ENCODE peak calls at places on chromosomes 4 and X, in six cellular contexts. One of them, this sample, is unnamed.

GRCh38 chrX:120213438-120214265 is 37.0 kb upstream of the ZBTB33 start:
- DNase-seq in G401: peak
- DNase-seq in uterus: peak
- DNase-seq in stimulated activated CD4-positive, alpha-beta T cell treated with anti-CD3 and anti-CD28 coated beads, Interleukin-15, amount 100 ng/mL, for 1 hour: peak
- DNase-seq in B cell: peak
- DNase-seq in GM10248: peak
- DNase-seq in this sample: peak

GRCh38 chr4:19971829-19972228 is 279.9 kb upstream of the SLIT2 start:
- DNase-seq in G401: no peak
- DNase-seq in uterus: no peak
- DNase-seq in stimulated activated CD4-positive, alpha-beta T cell treated with anti-CD3 and anti-CD28 coated beads, Interleukin-15, amount 100 ng/mL, for 1 hour: no peak
- DNase-seq in B cell: no peak
- DNase-seq in GM10248: no peak
- DNase-seq in this sample: peak

GRCh38 chr4:37453004-37453360 is 208.4 kb downstream of the NWD2 start:
- DNase-seq in G401: peak
- DNase-seq in uterus: peak
- DNase-seq in stimulated activated CD4-positive, alpha-beta T cell treated with anti-CD3 and anti-CD28 coated beads, Interleukin-15, amount 100 ng/mL, for 1 hour: no peak
- DNase-seq in B cell: peak
- DNase-seq in GM10248: peak
- DNase-seq in this sample: peak

GRCh38 chr4:69831646-69832325 is 28.2 kb downstream of the SULT1E1 start:
- DNase-seq in G401: no peak
- DNase-seq in uterus: no peak
- DNase-seq in stimulated activated CD4-positive, alpha-beta T cell treated with anti-CD3 and anti-CD28 coated beads, Interleukin-15, amount 100 ng/mL, for 1 hour: no peak
- DNase-seq in B cell: no peak
- DNase-seq in GM10248: peak
- DNase-seq in this sample: no peak

GRCh38 chrX:43239356-43239755 is 416.7 kb upstream of the MAOA start:
- DNase-seq in G401: no peak
- DNase-seq in uterus: no peak
- DNase-seq in stimulated activated CD4-positive, alpha-beta T cell treated with anti-CD3 and anti-CD28 coated beads, Interleukin-15, amount 100 ng/mL, for 1 hour: no peak
- DNase-seq in B cell: no peak
- DNase-seq in GM10248: no peak
- DNase-seq in this sample: no peak

GRCh38 chr4:121070696-121071639 is 1.4 kb downstream of the NDNF start:
- DNase-seq in G401: no peak
- DNase-seq in uterus: no peak
- DNase-seq in stimulated activated CD4-positive, alpha-beta T cell treated with anti-CD3 and anti-CD28 coated beads, Interleukin-15, amount 100 ng/mL, for 1 hour: no peak
- DNase-seq in B cell: no peak
- DNase-seq in GM10248: peak
- DNase-seq in this sample: no peak

GRCh38 chrX:154458116-154458953 is at the start of gene PLXNA3:
- DNase-seq in G401: no peak
- DNase-seq in uterus: no peak
- DNase-seq in stimulated activated CD4-positive, alpha-beta T cell treated with anti-CD3 and anti-CD28 coated beads, Interleukin-15, amount 100 ng/mL, for 1 hour: peak
- DNase-seq in B cell: peak
- DNase-seq in GM10248: peak
- DNase-seq in this sample: no peak

GRCh38 chr4:68874507-68874906 is 58.7 kb downstream of the UGT2B10 start:
- DNase-seq in G401: no peak
- DNase-seq in uterus: no peak
- DNase-seq in stimulated activated CD4-positive, alpha-beta T cell treated with anti-CD3 and anti-CD28 coated beads, Interleukin-15, amount 100 ng/mL, for 1 hour: no peak
- DNase-seq in B cell: no peak
- DNase-seq in GM10248: no peak
- DNase-seq in this sample: no peak

GRCh38 chr4:109251396-109251795 is 51.1 kb downstream of the COL25A1 start:
- DNase-seq in G401: no peak
- DNase-seq in uterus: no peak
- DNase-seq in stimulated activated CD4-positive, alpha-beta T cell treated with anti-CD3 and anti-CD28 coated beads, Interleukin-15, amount 100 ng/mL, for 1 hour: no peak
- DNase-seq in B cell: no peak
- DNase-seq in GM10248: no peak
- DNase-seq in this sample: no peak

GRCh38 chrX:111270339-111270738 is at the start of gene CAPN6:
- DNase-seq in G401: no peak
- DNase-seq in uterus: peak
- DNase-seq in stimulated activated CD4-positive, alpha-beta T cell treated with anti-CD3 and anti-CD28 coated beads, Interleukin-15, amount 100 ng/mL, for 1 hour: no peak
- DNase-seq in B cell: no peak
- DNase-seq in GM10248: no peak
- DNase-seq in this sample: peak

GRCh38 chr4:174394915-174395314 is 111.2 kb downstream of the CEP44 start:
- DNase-seq in G401: no peak
- DNase-seq in uterus: no peak
- DNase-seq in stimulated activated CD4-positive, alpha-beta T cell treated with anti-CD3 and anti-CD28 coated beads, Interleukin-15, amount 100 ng/mL, for 1 hour: no peak
- DNase-seq in B cell: no peak
- DNase-seq in GM10248: no peak
- DNase-seq in this sample: peak

GRCh38 chr4:102543030-102543505 is 41.9 kb downstream of the NFKB1 start:
- DNase-seq in G401: no peak
- DNase-seq in uterus: no peak
- DNase-seq in stimulated activated CD4-positive, alpha-beta T cell treated with anti-CD3 and anti-CD28 coated beads, Interleukin-15, amount 100 ng/mL, for 1 hour: no peak
- DNase-seq in B cell: no peak
- DNase-seq in GM10248: peak
- DNase-seq in this sample: no peak

GRCh38 chr4:7529368-7529923 is 94.7 kb upstream of the PSAPL1 start:
- DNase-seq in G401: no peak
- DNase-seq in uterus: no peak
- DNase-seq in stimulated activated CD4-positive, alpha-beta T cell treated with anti-CD3 and anti-CD28 coated beads, Interleukin-15, amount 100 ng/mL, for 1 hour: no peak
- DNase-seq in B cell: no peak
- DNase-seq in GM10248: no peak
- DNase-seq in this sample: no peak

GRCh38 chrX:108437789-108438623 is at the start of gene COL4A6:
- DNase-seq in G401: no peak
- DNase-seq in uterus: peak
- DNase-seq in stimulated activated CD4-positive, alpha-beta T cell treated with anti-CD3 and anti-CD28 coated beads, Interleukin-15, amount 100 ng/mL, for 1 hour: no peak
- DNase-seq in B cell: no peak
- DNase-seq in GM10248: no peak
- DNase-seq in this sample: no peak

GRCh38 chr4:184851200-184851541 is 25.4 kb upstream of the ACSL1 start:
- DNase-seq in G401: no peak
- DNase-seq in uterus: no peak
- DNase-seq in stimulated activated CD4-positive, alpha-beta T cell treated with anti-CD3 and anti-CD28 coated beads, Interleukin-15, amount 100 ng/mL, for 1 hour: no peak
- DNase-seq in B cell: peak
- DNase-seq in GM10248: peak
- DNase-seq in this sample: no peak

GRCh38 chrX:136064661-136065043 is 79.4 kb downstream of the SLC9A6 start:
- DNase-seq in G401: no peak
- DNase-seq in uterus: no peak
- DNase-seq in stimulated activated CD4-positive, alpha-beta T cell treated with anti-CD3 and anti-CD28 coated beads, Interleukin-15, amount 100 ng/mL, for 1 hour: no peak
- DNase-seq in B cell: no peak
- DNase-seq in GM10248: no peak
- DNase-seq in this sample: peak

GRCh38 chr4:77021614-77022089 is 54.1 kb downstream of the CCNI start:
- DNase-seq in G401: no peak
- DNase-seq in uterus: no peak
- DNase-seq in stimulated activated CD4-positive, alpha-beta T cell treated with anti-CD3 and anti-CD28 coated beads, Interleukin-15, amount 100 ng/mL, for 1 hour: no peak
- DNase-seq in B cell: no peak
- DNase-seq in GM10248: no peak
- DNase-seq in this sample: peak

GRCh38 chr4:119477412-119478053 is 151.1 kb downstream of the PDE5A start:
- DNase-seq in G401: no peak
- DNase-seq in uterus: no peak
- DNase-seq in stimulated activated CD4-positive, alpha-beta T cell treated with anti-CD3 and anti-CD28 coated beads, Interleukin-15, amount 100 ng/mL, for 1 hour: no peak
- DNase-seq in B cell: no peak
- DNase-seq in GM10248: no peak
- DNase-seq in this sample: peak

GRCh38 chr4:132071815-132072214 is 1077.3 kb upstream of the PCDH10 start:
- DNase-seq in G401: no peak
- DNase-seq in uterus: no peak
- DNase-seq in stimulated activated CD4-positive, alpha-beta T cell treated with anti-CD3 and anti-CD28 coated beads, Interleukin-15, amount 100 ng/mL, for 1 hour: no peak
- DNase-seq in B cell: no peak
- DNase-seq in GM10248: no peak
- DNase-seq in this sample: peak

GRCh38 chr4:40924096-40924792 is 174.5 kb downstream of the NSUN7 start:
- DNase-seq in G401: peak
- DNase-seq in uterus: no peak
- DNase-seq in stimulated activated CD4-positive, alpha-beta T cell treated with anti-CD3 and anti-CD28 coated beads, Interleukin-15, amount 100 ng/mL, for 1 hour: peak
- DNase-seq in B cell: peak
- DNase-seq in GM10248: peak
- DNase-seq in this sample: peak

GRCh38 chr4:125062079-125062478 is 252.7 kb upstream of the FAT4 start:
- DNase-seq in G401: no peak
- DNase-seq in uterus: no peak
- DNase-seq in stimulated activated CD4-positive, alpha-beta T cell treated with anti-CD3 and anti-CD28 coated beads, Interleukin-15, amount 100 ng/mL, for 1 hour: no peak
- DNase-seq in B cell: no peak
- DNase-seq in GM10248: no peak
- DNase-seq in this sample: no peak

GRCh38 chr4:2292679-2293108 is 30.8 kb upstream of the MXD4 start:
- DNase-seq in G401: peak
- DNase-seq in uterus: no peak
- DNase-seq in stimulated activated CD4-positive, alpha-beta T cell treated with anti-CD3 and anti-CD28 coated beads, Interleukin-15, amount 100 ng/mL, for 1 hour: no peak
- DNase-seq in B cell: no peak
- DNase-seq in GM10248: no peak
- DNase-seq in this sample: peak

GRCh38 chrX:53684415-53685192 is 1.9 kb downstream of the HUWE1 start:
- DNase-seq in G401: no peak
- DNase-seq in uterus: no peak
- DNase-seq in stimulated activated CD4-positive, alpha-beta T cell treated with anti-CD3 and anti-CD28 coated beads, Interleukin-15, amount 100 ng/mL, for 1 hour: no peak
- DNase-seq in B cell: no peak
- DNase-seq in GM10248: no peak
- DNase-seq in this sample: no peak

GRCh38 chrX:133297284-133297683 is 79.1 kb upstream of the TFDP3 start:
- DNase-seq in G401: no peak
- DNase-seq in uterus: no peak
- DNase-seq in stimulated activated CD4-positive, alpha-beta T cell treated with anti-CD3 and anti-CD28 coated beads, Interleukin-15, amount 100 ng/mL, for 1 hour: no peak
- DNase-seq in B cell: no peak
- DNase-seq in GM10248: no peak
- DNase-seq in this sample: peak

GRCh38 chr4:3291969-3292570 is 751 bp upstream of the RGS12 start:
- DNase-seq in G401: no peak
- DNase-seq in uterus: peak
- DNase-seq in stimulated activated CD4-positive, alpha-beta T cell treated with anti-CD3 and anti-CD28 coated beads, Interleukin-15, amount 100 ng/mL, for 1 hour: no peak
- DNase-seq in B cell: peak
- DNase-seq in GM10248: no peak
- DNase-seq in this sample: no peak

GRCh38 chr4:21780158-21780557 is 168.4 kb downstream of the KCNIP4 start:
- DNase-seq in G401: no peak
- DNase-seq in uterus: no peak
- DNase-seq in stimulated activated CD4-positive, alpha-beta T cell treated with anti-CD3 and anti-CD28 coated beads, Interleukin-15, amount 100 ng/mL, for 1 hour: no peak
- DNase-seq in B cell: no peak
- DNase-seq in GM10248: no peak
- DNase-seq in this sample: peak

GRCh38 chrX:2705036-2705435 is 13.9 kb downstream of the CD99 start:
- DNase-seq in G401: no peak
- DNase-seq in uterus: no peak
- DNase-seq in stimulated activated CD4-positive, alpha-beta T cell treated with anti-CD3 and anti-CD28 coated beads, Interleukin-15, amount 100 ng/mL, for 1 hour: no peak
- DNase-seq in B cell: no peak
- DNase-seq in GM10248: no peak
- DNase-seq in this sample: no peak

GRCh38 chr4:17511041-17511949 is 595 bp downstream of the QDPR start:
- DNase-seq in G401: peak
- DNase-seq in uterus: peak
- DNase-seq in stimulated activated CD4-positive, alpha-beta T cell treated with anti-CD3 and anti-CD28 coated beads, Interleukin-15, amount 100 ng/mL, for 1 hour: no peak
- DNase-seq in B cell: no peak
- DNase-seq in GM10248: peak
- DNase-seq in this sample: peak

GRCh38 chrX:69197690-69198089 is 32.4 kb upstream of the PJA1 start:
- DNase-seq in G401: no peak
- DNase-seq in uterus: no peak
- DNase-seq in stimulated activated CD4-positive, alpha-beta T cell treated with anti-CD3 and anti-CD28 coated beads, Interleukin-15, amount 100 ng/mL, for 1 hour: no peak
- DNase-seq in B cell: no peak
- DNase-seq in GM10248: no peak
- DNase-seq in this sample: no peak